ENCODE peak calls at places on chromosomes 12 and 14, in seven cellular contexts. W is BE2C, G is tibial nerve, I is left lung, V is heart right ventricle, F is astrocyte, U is pancreas. O is an unnamed sample.

GRCh38 chr12:104712477-104712876 is 245.6 kb downstream of the SLC41A2 start:
- DNase-seq in W (no peak), G (no peak), I (no peak), V (no peak), F (peak; percentile 52), U (no peak), O (peak; percentile 33)

GRCh38 chr14:24172871-24173281 is 996 bp downstream of the REC8 start:
- DNase-seq in W (no peak), G (no peak), I (peak; percentile 73), V (no peak), F (no peak), U (no peak), O (peak; percentile 77)

GRCh38 chr14:50025776-50026175 is 90.6 kb downstream of the VCPKMT start:
- DNase-seq in W (peak; percentile 51), G (no peak), I (no peak), V (no peak), F (no peak), U (no peak), O (no peak)

GRCh38 chr14:69358233-69358963 is 39.7 kb downstream of the ERH start:
- DNase-seq in W (no peak), G (no peak), I (no peak), V (no peak), F (peak; percentile 15), U (no peak), O (no peak)

GRCh38 chr12:57226588-57227314 is 2.8 kb upstream of the SHMT2 start:
- DNase-seq in W (no peak), G (no peak), I (peak; percentile 55), V (peak; percentile 11), F (no peak), U (no peak), O (no peak)

GRCh38 chr12:121451931-121452330 is 52.0 kb downstream of the RNF34 start:
- DNase-seq in W (no peak), G (no peak), I (no peak), V (no peak), F (no peak), U (no peak), O (no peak)

GRCh38 chr14:31377433-31377832 is 42.9 kb downstream of the HEATR5A start:
- DNase-seq in W (no peak), G (no peak), I (no peak), V (no peak), F (no peak), U (no peak), O (no peak)

GRCh38 chr14:60532442-60532841 is 23.5 kb downstream of the SIX6 start:
- DNase-seq in W (no peak), G (no peak), I (no peak), V (no peak), F (no peak), U (no peak), O (no peak)

GRCh38 chr12:121442028-121442948 is 42.4 kb downstream of the RNF34 start:
- DNase-seq in W (no peak), G (no peak), I (no peak), V (no peak), F (no peak), U (peak; percentile 78), O (no peak)

GRCh38 chr14:101481557-101481956 is 79.7 kb upstream of the DIO3 start:
- DNase-seq in W (no peak), G (no peak), I (peak; percentile 17), V (no peak), F (no peak), U (peak; percentile 25), O (peak; percentile 35)

GRCh38 chr12:51475543-51475942 is 50.9 kb downstream of the SLC4A8 start:
- DNase-seq in W (no peak), G (no peak), I (no peak), V (no peak), F (peak; percentile 23), U (no peak), O (no peak)

GRCh38 chr14:89771251-89771650 is 183.3 kb downstream of the EFCAB11 start:
- DNase-seq in W (no peak), G (no peak), I (no peak), V (no peak), F (peak; percentile 55), U (no peak), O (no peak)

GRCh38 chr14:56976211-56976610 is 165.9 kb upstream of the OTX2 start:
- DNase-seq in W (no peak), G (no peak), I (no peak), V (no peak), F (no peak), U (no peak), O (no peak)

GRCh38 chr14:63174760-63175191 is 29.5 kb upstream of the RHOJ start:
- DNase-seq in W (peak; percentile 16), G (peak; percentile 59), I (no peak), V (no peak), F (peak; percentile 98), U (no peak), O (no peak)

GRCh38 chr14:57865450-57866198 is at the start of gene SLC35F4:
- DNase-seq in W (peak; percentile 8), G (no peak), I (peak; percentile 72), V (no peak), F (no peak), U (peak; percentile 77), O (peak; percentile 84)

GRCh38 chr12:64696065-64696741 is 63.0 kb downstream of the GNS start:
- DNase-seq in W (no peak), G (no peak), I (no peak), V (no peak), F (no peak), U (no peak), O (no peak)

GRCh38 chr14:39025250-39025809 is 77.7 kb downstream of the SEC23A start:
- DNase-seq in W (no peak), G (no peak), I (no peak), V (no peak), F (no peak), U (no peak), O (no peak)

GRCh38 chr14:99318959-99319295 is 46.9 kb upstream of the BCL11B start:
- DNase-seq in W (no peak), G (no peak), I (no peak), V (no peak), F (no peak), U (peak; percentile 26), O (no peak)
- H3K4me1 ChIP-seq in W (no peaks in the 10 kb centered on the region), G (no peaks in the 10 kb centered on the region), I (no peaks in the 10 kb centered on the region), V (no peaks in the 10 kb centered on the region), F (no peaks in the 10 kb centered on the region), U (no peaks in the 10 kb centered on the region), O (no peaks in the 10 kb centered on the region)

DNA sequence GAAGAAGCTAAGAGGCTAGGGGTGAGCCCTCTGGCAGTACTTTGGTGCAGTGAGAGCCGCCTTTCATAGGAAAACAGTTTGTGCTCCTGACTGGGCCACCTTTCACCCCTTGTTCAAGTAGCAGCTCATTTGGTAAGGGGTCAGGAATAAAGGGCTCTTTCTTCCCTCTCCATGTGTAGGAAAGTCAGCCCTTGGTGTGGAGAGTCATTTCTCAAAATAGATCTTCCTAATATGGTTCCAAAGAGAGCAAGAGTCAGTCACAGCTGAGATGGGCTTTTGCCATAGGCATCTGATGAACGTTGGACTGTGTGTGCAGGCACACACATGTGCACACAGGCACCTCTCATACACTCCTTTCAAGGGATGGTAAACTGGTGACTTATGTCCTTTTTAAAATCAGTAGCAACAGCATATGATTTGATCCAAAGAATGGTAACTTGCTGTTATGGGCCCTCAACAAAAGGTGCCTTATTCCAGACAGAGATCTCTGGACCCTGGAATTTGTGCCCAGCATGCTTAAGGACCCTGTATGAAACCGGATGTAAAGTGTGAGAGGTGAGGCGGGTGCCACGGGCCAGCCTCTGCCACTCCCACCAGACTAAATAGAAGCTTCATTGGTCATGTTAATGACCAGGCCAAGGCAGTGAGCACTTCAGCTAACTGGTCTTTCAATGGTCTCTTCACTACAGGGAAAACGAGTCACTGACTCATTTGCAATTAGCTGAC is 16.7 kb upstream of the RIC8B start:
- DNase-seq in W (no peak), G (peak; percentile 47), I (no peak), V (no peak), F (no peak), U (no peak), O (no peak)
- H3K4me1 ChIP-seq in W (no peaks in the 10 kb centered on the region), G (peaks cover 23% of the 10 kb centered on the region), I (peaks cover 16% of the 10 kb centered on the region), V (peaks cover 5% of the 10 kb centered on the region), F (no peaks in the 10 kb centered on the region), U (no peaks in the 10 kb centered on the region), O (no peaks in the 10 kb centered on the region)

GRCh38 chr12:54586620-54587019 is 1.8 kb downstream of the PPP1R1A start:
- DNase-seq in W (no peak), G (no peak), I (no peak), V (no peak), F (no peak), U (no peak), O (no peak)

GRCh38 chr12:54588110-54588831 is at the start of gene PPP1R1A:
- DNase-seq in W (no peak), G (no peak), I (no peak), V (peak; percentile 48), F (no peak), U (no peak), O (peak; percentile 81)

GRCh38 chr12:54585243-54585642 is 3.2 kb downstream of the PPP1R1A start:
- DNase-seq in W (no peak), G (no peak), I (no peak), V (no peak), F (no peak), U (no peak), O (no peak)

GRCh38 chr12:54588892-54589291 is 433 bp upstream of the PPP1R1A start:
- DNase-seq in W (no peak), G (no peak), I (no peak), V (no peak), F (no peak), U (no peak), O (no peak)

DNA sequence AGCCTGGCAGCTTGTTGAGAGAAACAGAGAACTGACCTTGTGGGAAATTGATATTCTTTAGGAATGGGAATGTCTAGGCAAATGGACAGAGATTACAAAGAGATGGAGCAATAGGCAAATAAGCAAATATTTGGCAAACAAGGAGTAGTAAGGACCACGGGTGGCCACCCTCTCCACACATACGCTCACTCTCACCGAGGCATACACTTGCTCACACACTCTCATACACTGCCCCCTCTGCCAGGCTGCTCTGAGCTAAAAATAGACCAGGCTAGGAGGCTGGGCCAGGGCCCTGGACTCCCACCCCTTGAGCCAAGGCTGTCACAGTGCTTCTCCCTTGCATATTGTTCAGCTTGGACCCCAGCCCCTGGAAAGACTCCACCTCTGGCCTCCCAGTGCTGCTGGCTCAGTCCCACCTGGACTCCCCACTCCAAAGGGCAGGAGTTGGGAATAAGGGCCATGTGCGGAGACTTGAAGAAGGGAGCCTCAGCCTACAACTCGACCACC is 1.1 kb downstream of the PPP1R1A start:
- DNase-seq in W (no peak), G (no peak), I (no peak), V (peak; percentile 46), F (no peak), U (no peak), O (peak; percentile 59)
- H3K4me1 ChIP-seq in W (no peaks in the 10 kb centered on the region), G (peaks cover 7% of the 10 kb centered on the region), I (peaks cover 15% of the 10 kb centered on the region), V (peaks cover 5% of the 10 kb centered on the region), F (no peaks in the 10 kb centered on the region), U (no peaks in the 10 kb centered on the region), O (no peaks in the 10 kb centered on the region)

GRCh38 chr12:6549379-6550151 is 6.3 kb downstream of the IFFO1 start:
- DNase-seq in W (no peak), G (no peak), I (peak; percentile 76), V (no peak), F (no peak), U (no peak), O (no peak)

GRCh38 chr12:6548556-6549378 is 7.1 kb downstream of the IFFO1 start:
- DNase-seq in W (no peak), G (no peak), I (peak; percentile 79), V (peak; percentile 29), F (peak; percentile 78), U (no peak), O (no peak)

GRCh38 chr12:6547566-6547965 is 8.3 kb downstream of the IFFO1 start:
- DNase-seq in W (no peak), G (no peak), I (no peak), V (no peak), F (no peak), U (no peak), O (no peak)

GRCh38 chr12:6547987-6548386 is 7.9 kb downstream of the IFFO1 start:
- DNase-seq in W (no peak), G (peak; percentile 61), I (peak; percentile 42), V (peak; percentile 35), F (peak; percentile 88), U (no peak), O (no peak)

GRCh38 chr12:6546016-6546415 is 9.8 kb downstream of the IFFO1 start:
- DNase-seq in W (no peak), G (no peak), I (no peak), V (no peak), F (no peak), U (no peak), O (no peak)
- H3K4me1 ChIP-seq in W (peaks cover 3% of the 10 kb centered on the region), G (peaks cover 24% of the 10 kb centered on the region), I (peaks cover 42% of the 10 kb centered on the region), V (peaks cover 52% of the 10 kb centered on the region), F (peaks cover 48% of the 10 kb centered on the region), U (no peaks in the 10 kb centered on the region), O (no peaks in the 10 kb centered on the region)